ENCODE peak calls at places on chromosomes 12 and 14, in ten cellular contexts. J, Z, B, K, I, E, L, G, H and X are unnamed samples.

GRCh38 chr12:42208574-42208973 is 29.5 kb downstream of the YAF2 start:
- DNase-seq in J (no peak), Z (no peak), B (no peak), K (no peak), I (no peak), E (no peak), L (no peak), G (no peak), H (no peak), X (no peak)

GRCh38 chr12:104137175-104137901 is 672 bp downstream of the NFYB start:
- DNase-seq in J (peak; percentile 72), Z (peak; percentile 41), B (no peak), K (peak; percentile 35), I (peak; percentile 46), E (peak; percentile 67), L (peak; percentile 70), G (peak; percentile 42), H (peak; percentile 44), X (peak; percentile 36)

GRCh38 chr12:65881348-65881961 is 57.2 kb downstream of the HMGA2 start:
- DNase-seq in J (peak; percentile 53), Z (no peak), B (peak; percentile 30), K (peak; percentile 57), I (peak; percentile 36), E (peak; percentile 70), L (peak; percentile 54), G (peak; percentile 15), H (peak; percentile 41), X (peak; percentile 63)

GRCh38 chr12:112190626-112191025 is 65.3 kb downstream of the TRAFD1 start:
- DNase-seq in J (no peak), Z (no peak), B (no peak), K (no peak), I (no peak), E (no peak), L (no peak), G (peak; percentile 77), H (no peak), X (no peak)

GRCh38 chr14:99728231-99728920 is 44.3 kb downstream of the CYP46A1 start:
- DNase-seq in J (no peak), Z (no peak), B (no peak), K (peak; percentile 17), I (no peak), E (peak; percentile 62), L (no peak), G (no peak), H (no peak), X (no peak)

GRCh38 chr14:99707921-99708320 is 23.8 kb downstream of the CYP46A1 start:
- DNase-seq in J (no peak), Z (no peak), B (no peak), K (no peak), I (no peak), E (no peak), L (no peak), G (no peak), H (no peak), X (no peak)

GRCh38 chr14:39472078-39472477 is 39.8 kb upstream of the FBXO33 start:
- DNase-seq in J (no peak), Z (no peak), B (no peak), K (no peak), I (no peak), E (no peak), L (no peak), G (no peak), H (no peak), X (no peak)

GRCh38 chr12:3752096-3752709 is 706 bp downstream of the CRACR2A start:
- DNase-seq in J (peak; percentile 35), Z (no peak), B (no peak), K (no peak), I (peak; percentile 46), E (no peak), L (no peak), G (peak; percentile 63), H (peak; percentile 25), X (peak; percentile 88)

GRCh38 chr12:41497362-41497761 is 309.2 kb downstream of the PDZRN4 start:
- DNase-seq in J (no peak), Z (no peak), B (no peak), K (no peak), I (no peak), E (no peak), L (no peak), G (no peak), H (no peak), X (no peak)

GRCh38 chr12:5428332-5429221 is 3.3 kb upstream of the NTF3 start:
- DNase-seq in J (peak; percentile 74), Z (no peak), B (no peak), K (no peak), I (peak; percentile 70), E (no peak), L (peak; percentile 65), G (no peak), H (no peak), X (no peak)

GRCh38 chr12:127489055-127489454 is 777.9 kb upstream of the TMEM132C start:
- DNase-seq in J (peak; percentile 7), Z (no peak), B (no peak), K (no peak), I (peak; percentile 26), E (no peak), L (no peak), G (peak; percentile 30), H (no peak), X (no peak)

DNA sequence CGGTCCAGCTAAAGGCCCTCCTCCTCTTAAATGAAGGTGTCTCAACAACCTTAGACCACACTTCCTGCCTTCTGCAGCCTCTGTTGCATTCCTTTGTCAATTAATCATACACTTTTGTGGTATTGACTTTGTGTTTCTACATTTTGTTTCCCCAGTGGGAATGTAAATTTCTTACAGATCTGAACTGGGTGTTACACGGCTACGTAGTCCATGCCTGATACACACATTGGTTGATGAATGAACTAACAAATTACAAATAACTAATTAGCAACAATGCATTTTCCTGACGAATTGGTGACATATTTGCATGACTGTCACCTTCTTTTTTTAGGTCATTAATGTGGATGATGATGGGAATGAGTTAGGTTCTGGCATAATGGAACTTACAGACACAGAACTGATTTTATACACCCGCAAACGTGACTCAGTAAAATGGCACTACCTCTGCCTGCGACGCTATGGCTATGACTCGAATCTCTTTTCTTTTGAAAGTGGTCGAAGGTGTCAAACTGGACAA is 15.2 kb upstream of the CCT2 start:
- DNase-seq in J (no peak), Z (peak; percentile 59), B (no peak), K (no peak), I (no peak), E (no peak), L (no peak), G (no peak), H (no peak), X (no peak)
- H3K27ac ChIP-seq in J (no peak overlapping the region), Z (peak overlapping the region; percentile 74), B (no peak overlapping the region), K (no peak overlapping the region), I (peak overlapping the region; percentile 5), E (no peak overlapping the region), L (no peak overlapping the region), G (no peak overlapping the region), H (no peak overlapping the region), X (no peak overlapping the region)

DNA sequence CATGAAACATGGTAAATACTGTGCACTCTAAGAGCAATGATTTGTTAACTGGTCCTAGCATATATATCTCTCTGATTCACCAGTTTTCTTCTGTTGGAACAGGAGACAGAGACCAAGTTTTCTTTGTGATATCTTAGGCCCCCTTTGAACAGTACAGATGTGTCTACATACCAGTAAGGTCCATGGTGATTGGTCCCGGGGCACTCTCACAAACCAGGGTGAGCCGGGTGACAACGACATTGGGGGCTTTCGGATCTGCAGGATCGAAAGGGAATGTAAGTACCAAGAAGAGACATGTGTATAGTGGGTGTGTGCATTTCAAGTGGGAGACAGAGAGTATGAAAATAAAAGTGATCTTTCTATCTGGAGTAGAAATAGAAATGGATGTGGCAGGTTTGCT is 11.3 kb upstream of the ERP27 start:
- DNase-seq in J (no peak), Z (no peak), B (no peak), K (no peak), I (no peak), E (no peak), L (no peak), G (no peak), H (no peak), X (no peak)
- H3K4me1 ChIP-seq in J (no peaks in the 10 kb centered on the region), Z (peaks cover 47% of the 10 kb centered on the region), B (no peaks in the 10 kb centered on the region), K (no peaks in the 10 kb centered on the region), I (peaks cover 38% of the 10 kb centered on the region), E (peaks cover 25% of the 10 kb centered on the region), L (no peaks in the 10 kb centered on the region), G (peaks cover 25% of the 10 kb centered on the region), H (no peaks in the 10 kb centered on the region), X (peaks cover 10% of the 10 kb centered on the region)

DNA sequence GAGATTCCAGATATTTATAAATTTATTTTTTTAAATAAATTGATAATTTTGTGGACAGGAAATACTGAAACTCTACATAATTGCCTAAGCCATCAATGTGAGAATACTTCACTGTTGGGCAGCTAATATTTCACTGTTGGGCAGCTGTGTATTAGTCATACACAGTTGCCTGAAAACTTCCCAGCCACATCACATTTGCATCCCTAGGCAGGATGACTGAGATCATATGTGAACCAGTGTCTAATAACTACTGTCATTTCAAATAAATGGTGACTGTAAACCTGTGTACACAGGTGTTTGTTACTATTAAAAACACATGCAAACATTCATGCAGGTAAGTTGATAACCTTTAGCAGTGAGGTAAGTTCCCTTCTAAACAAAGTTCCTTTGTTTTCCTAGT is 43.9 kb downstream of the TMTC3 start:
- DNase-seq in J (no peak), Z (no peak), B (no peak), K (no peak), I (no peak), E (no peak), L (no peak), G (no peak), H (no peak), X (no peak)
- H3K27ac ChIP-seq in J (no peak overlapping the region), Z (no peak overlapping the region), B (no peak overlapping the region), K (no peak overlapping the region), I (no peak overlapping the region), E (no peak overlapping the region), L (no peak overlapping the region), G (no peak overlapping the region), H (no peak overlapping the region), X (no peak overlapping the region)

DNA sequence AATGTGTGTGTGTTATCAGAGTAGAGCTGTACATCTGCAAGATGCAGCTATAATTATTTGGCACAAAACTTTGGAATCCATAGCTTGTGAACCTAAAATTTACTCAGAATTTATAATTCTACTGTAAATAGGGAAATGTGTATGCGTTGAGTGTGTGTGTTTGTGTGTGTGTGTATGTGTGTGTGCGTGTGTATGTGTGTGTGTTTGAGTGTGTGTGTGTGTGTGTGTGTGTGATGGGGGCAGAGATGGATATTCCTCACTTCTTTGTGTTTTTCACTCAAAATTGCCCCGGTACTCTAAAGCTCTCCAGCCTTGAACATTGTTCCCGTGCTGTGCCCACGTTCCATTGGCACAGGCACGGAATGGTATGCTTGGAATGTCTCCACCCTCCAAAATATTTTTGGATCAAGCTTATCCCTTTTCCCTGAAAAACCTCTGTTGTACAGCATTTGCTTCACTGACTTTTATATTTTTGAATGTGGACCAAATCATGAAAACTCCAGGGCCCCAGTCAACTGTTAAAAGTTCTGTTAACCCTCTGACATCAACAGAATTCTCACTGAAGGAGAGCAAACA is 150.3 kb upstream of the BMP4 start:
- DNase-seq in J (peak; percentile 21), Z (no peak), B (no peak), K (no peak), I (no peak), E (no peak), L (peak; percentile 35), G (no peak), H (peak; percentile 62), X (no peak)
- H3K4me1 ChIP-seq in J (no peaks in the 10 kb centered on the region), Z (peaks cover 22% of the 10 kb centered on the region), B (no peaks in the 10 kb centered on the region), K (no peaks in the 10 kb centered on the region), I (peaks cover 7% of the 10 kb centered on the region), E (peaks cover 18% of the 10 kb centered on the region), L (peaks cover 9% of the 10 kb centered on the region), G (peaks cover 4% of the 10 kb centered on the region), H (peaks cover 17% of the 10 kb centered on the region), X (peaks cover 3% of the 10 kb centered on the region)

GRCh38 chr12:110687770-110688169 is 1.1 kb downstream of the HVCN1 start:
- DNase-seq in J (no peak), Z (no peak), B (no peak), K (no peak), I (no peak), E (no peak), L (no peak), G (no peak), H (no peak), X (no peak)
- H3K27ac ChIP-seq in J (no peak overlapping the region), Z (no peak overlapping the region), B (no peak overlapping the region), K (no peak overlapping the region), I (no peak overlapping the region), E (no peak overlapping the region), L (no peak overlapping the region), G (no peak overlapping the region), H (no peak overlapping the region), X (no peak overlapping the region)